ENCODE peak calls at places on chromosomes 1 and 21, in eight cellular contexts. One of them, this sample, is unnamed.

GRCh38 chr1:174217248-174217647 is 57.9 kb downstream of the RABGAP1L start:
- DNase-seq in HuH-7.5: no peak
- DNase-seq in HAP-1: no peak
- DNase-seq in germinal center: no peak
- DNase-seq in cardiac fibroblast: no peak
- DNase-seq in ovary: no peak
- DNase-seq in stimulated activated CD4-positive, alpha-beta T cell treated with anti-CD3 and anti-CD28 coated beads, Interleukin-2, amount 100 ng/mL, for 24 hours: no peak
- DNase-seq in GM19239: no peak
- DNase-seq in this sample: no peak

GRCh38 chr1:209983953-209984352 is 45.9 kb downstream of the SYT14 start:
- DNase-seq in HuH-7.5: no peak
- DNase-seq in GM19239: no peak
- DNase-seq in stimulated activated CD4-positive, alpha-beta T cell treated with anti-CD3 and anti-CD28 coated beads, Interleukin-2, amount 100 ng/mL, for 24 hours: no peak
- DNase-seq in cardiac fibroblast: no peak
- DNase-seq in HAP-1: no peak
- DNase-seq in ovary: no peak
- DNase-seq in germinal center: no peak
- DNase-seq in this sample: no peak

GRCh38 chr1:18149113-18149641 is 41.6 kb downstream of the IGSF21 start:
- DNase-seq in HuH-7.5: no peak
- DNase-seq in HAP-1: no peak
- DNase-seq in stimulated activated CD4-positive, alpha-beta T cell treated with anti-CD3 and anti-CD28 coated beads, Interleukin-2, amount 100 ng/mL, for 24 hours: no peak
- DNase-seq in ovary: no peak
- DNase-seq in GM19239: no peak
- DNase-seq in cardiac fibroblast: no peak
- DNase-seq in germinal center: no peak
- DNase-seq in this sample: peak; percentile 68

GRCh38 chr1:65141394-65141793 is 6.6 kb upstream of the AK4 start:
- DNase-seq in HAP-1: peak; percentile 12
- DNase-seq in HuH-7.5: no peak
- DNase-seq in germinal center: no peak
- DNase-seq in ovary: no peak
- DNase-seq in cardiac fibroblast: peak; percentile 51
- DNase-seq in stimulated activated CD4-positive, alpha-beta T cell treated with anti-CD3 and anti-CD28 coated beads, Interleukin-2, amount 100 ng/mL, for 24 hours: no peak
- DNase-seq in GM19239: no peak
- DNase-seq in this sample: no peak

GRCh38 chr1:218665216-218665615 is 320.1 kb downstream of the TGFB2 start:
- DNase-seq in stimulated activated CD4-positive, alpha-beta T cell treated with anti-CD3 and anti-CD28 coated beads, Interleukin-2, amount 100 ng/mL, for 24 hours: no peak
- DNase-seq in GM19239: no peak
- DNase-seq in HAP-1: no peak
- DNase-seq in germinal center: no peak
- DNase-seq in ovary: peak; percentile 42
- DNase-seq in cardiac fibroblast: peak; percentile 84
- DNase-seq in HuH-7.5: no peak
- DNase-seq in this sample: no peak

GRCh38 chr1:32947669-32948068 is 16.9 kb downstream of the RNF19B start:
- DNase-seq in HuH-7.5: no peak
- DNase-seq in stimulated activated CD4-positive, alpha-beta T cell treated with anti-CD3 and anti-CD28 coated beads, Interleukin-2, amount 100 ng/mL, for 24 hours: no peak
- DNase-seq in ovary: no peak
- DNase-seq in HAP-1: no peak
- DNase-seq in cardiac fibroblast: no peak
- DNase-seq in GM19239: no peak
- DNase-seq in germinal center: no peak
- DNase-seq in this sample: no peak

GRCh38 chr1:85850238-85850637 is 142.0 kb upstream of the ZNHIT6 start:
- DNase-seq in germinal center: no peak
- DNase-seq in ovary: no peak
- DNase-seq in stimulated activated CD4-positive, alpha-beta T cell treated with anti-CD3 and anti-CD28 coated beads, Interleukin-2, amount 100 ng/mL, for 24 hours: no peak
- DNase-seq in HAP-1: no peak
- DNase-seq in cardiac fibroblast: peak; percentile 87
- DNase-seq in HuH-7.5: no peak
- DNase-seq in GM19239: no peak
- DNase-seq in this sample: no peak

GRCh38 chr1:211737115-211738035 is 62.0 kb upstream of the NEK2 start:
- DNase-seq in HAP-1: no peak
- DNase-seq in germinal center: no peak
- DNase-seq in cardiac fibroblast: no peak
- DNase-seq in stimulated activated CD4-positive, alpha-beta T cell treated with anti-CD3 and anti-CD28 coated beads, Interleukin-2, amount 100 ng/mL, for 24 hours: no peak
- DNase-seq in ovary: no peak
- DNase-seq in GM19239: no peak
- DNase-seq in HuH-7.5: no peak
- DNase-seq in this sample: peak; percentile 55

GRCh38 chr1:153775432-153776311 is 465 bp downstream of the SLC27A3 start:
- DNase-seq in HAP-1: peak; percentile 89
- DNase-seq in HuH-7.5: peak; percentile 81
- DNase-seq in ovary: peak; percentile 83
- DNase-seq in stimulated activated CD4-positive, alpha-beta T cell treated with anti-CD3 and anti-CD28 coated beads, Interleukin-2, amount 100 ng/mL, for 24 hours: peak; percentile 66
- DNase-seq in GM19239: peak; percentile 69
- DNase-seq in germinal center: peak; percentile 74
- DNase-seq in cardiac fibroblast: peak; percentile 60
- DNase-seq in this sample: peak; percentile 98

GRCh38 chr21:45225741-45226327 is 61.9 kb downstream of the POFUT2 start:
- DNase-seq in HAP-1: no peak
- DNase-seq in GM19239: no peak
- DNase-seq in ovary: no peak
- DNase-seq in cardiac fibroblast: no peak
- DNase-seq in germinal center: no peak
- DNase-seq in stimulated activated CD4-positive, alpha-beta T cell treated with anti-CD3 and anti-CD28 coated beads, Interleukin-2, amount 100 ng/mL, for 24 hours: no peak
- DNase-seq in HuH-7.5: no peak
- DNase-seq in this sample: no peak

GRCh38 chr1:38332649-38333310 is 286.2 kb upstream of the POU3F1 start:
- DNase-seq in ovary: no peak
- DNase-seq in GM19239: no peak
- DNase-seq in cardiac fibroblast: no peak
- DNase-seq in HuH-7.5: no peak
- DNase-seq in germinal center: no peak
- DNase-seq in stimulated activated CD4-positive, alpha-beta T cell treated with anti-CD3 and anti-CD28 coated beads, Interleukin-2, amount 100 ng/mL, for 24 hours: no peak
- DNase-seq in HAP-1: no peak
- DNase-seq in this sample: no peak

GRCh38 chr1:179937668-179938259 is 16.8 kb upstream of the CEP350 start:
- DNase-seq in HAP-1: no peak
- DNase-seq in GM19239: no peak
- DNase-seq in germinal center: no peak
- DNase-seq in ovary: no peak
- DNase-seq in cardiac fibroblast: no peak
- DNase-seq in stimulated activated CD4-positive, alpha-beta T cell treated with anti-CD3 and anti-CD28 coated beads, Interleukin-2, amount 100 ng/mL, for 24 hours: no peak
- DNase-seq in HuH-7.5: no peak
- DNase-seq in this sample: no peak

GRCh38 chr1:229340496-229340895 is 2.4 kb downstream of the CCSAP start:
- DNase-seq in HuH-7.5: no peak
- DNase-seq in ovary: no peak
- DNase-seq in stimulated activated CD4-positive, alpha-beta T cell treated with anti-CD3 and anti-CD28 coated beads, Interleukin-2, amount 100 ng/mL, for 24 hours: no peak
- DNase-seq in GM19239: no peak
- DNase-seq in cardiac fibroblast: no peak
- DNase-seq in germinal center: no peak
- DNase-seq in HAP-1: no peak
- DNase-seq in this sample: no peak

GRCh38 chr1:234968470-234968869 is 160.2 kb downstream of the TOMM20 start:
- DNase-seq in stimulated activated CD4-positive, alpha-beta T cell treated with anti-CD3 and anti-CD28 coated beads, Interleukin-2, amount 100 ng/mL, for 24 hours: no peak
- DNase-seq in HAP-1: no peak
- DNase-seq in GM19239: no peak
- DNase-seq in germinal center: no peak
- DNase-seq in cardiac fibroblast: no peak
- DNase-seq in HuH-7.5: no peak
- DNase-seq in ovary: no peak
- DNase-seq in this sample: no peak

GRCh38 chr1:79295967-79296366 is 289.4 kb upstream of the ADGRL4 start:
- DNase-seq in HAP-1: no peak
- DNase-seq in cardiac fibroblast: peak; percentile 77
- DNase-seq in GM19239: no peak
- DNase-seq in ovary: no peak
- DNase-seq in HuH-7.5: no peak
- DNase-seq in germinal center: no peak
- DNase-seq in stimulated activated CD4-positive, alpha-beta T cell treated with anti-CD3 and anti-CD28 coated beads, Interleukin-2, amount 100 ng/mL, for 24 hours: no peak
- DNase-seq in this sample: no peak

GRCh38 chr1:36122062-36122461 is 3.0 kb downstream of the COL8A2 start:
- DNase-seq in HAP-1: no peak
- DNase-seq in germinal center: no peak
- DNase-seq in GM19239: no peak
- DNase-seq in cardiac fibroblast: no peak
- DNase-seq in ovary: no peak
- DNase-seq in stimulated activated CD4-positive, alpha-beta T cell treated with anti-CD3 and anti-CD28 coated beads, Interleukin-2, amount 100 ng/mL, for 24 hours: no peak
- DNase-seq in HuH-7.5: no peak
- DNase-seq in this sample: no peak

GRCh38 chr1:70443739-70444138 is 32.7 kb downstream of the CTH start:
- DNase-seq in cardiac fibroblast: no peak
- DNase-seq in GM19239: no peak
- DNase-seq in germinal center: no peak
- DNase-seq in ovary: no peak
- DNase-seq in stimulated activated CD4-positive, alpha-beta T cell treated with anti-CD3 and anti-CD28 coated beads, Interleukin-2, amount 100 ng/mL, for 24 hours: no peak
- DNase-seq in HAP-1: no peak
- DNase-seq in HuH-7.5: no peak
- DNase-seq in this sample: no peak

GRCh38 chr21:38440746-38441145 is 57.5 kb downstream of the ERG start:
- DNase-seq in stimulated activated CD4-positive, alpha-beta T cell treated with anti-CD3 and anti-CD28 coated beads, Interleukin-2, amount 100 ng/mL, for 24 hours: no peak
- DNase-seq in GM19239: no peak
- DNase-seq in cardiac fibroblast: peak; percentile 92
- DNase-seq in ovary: no peak
- DNase-seq in HAP-1: no peak
- DNase-seq in germinal center: no peak
- DNase-seq in HuH-7.5: no peak
- DNase-seq in this sample: no peak

This sample was measured in endodermal cell.